ENCODE peak calls at places on chromosomes 12 and 14, in nine cellular contexts. One of them, this sample, is unnamed.

GRCh38 chr12:45131506-45131905 is 80.6 kb upstream of the DBX2 start:
- DNase-seq in upper lobe of right lung: no peak
- DNase-seq in PC-9: no peak
- DNase-seq in GM23338: no peak
- DNase-seq in GM12878: no peak
- DNase-seq in cardiac muscle cell: no peak
- DNase-seq in sigmoid colon: no peak
- DNase-seq in ovary: no peak
- DNase-seq in heart left ventricle: no peak
- DNase-seq in this sample: no peak

GRCh38 chr12:50928392-50928791 is 24.0 kb upstream of the HIGD1C start:
- DNase-seq in PC-9: no peak
- DNase-seq in GM12878: no peak
- DNase-seq in GM23338: no peak
- DNase-seq in cardiac muscle cell: no peak
- DNase-seq in heart left ventricle: no peak
- DNase-seq in ovary: no peak
- DNase-seq in upper lobe of right lung: no peak
- DNase-seq in sigmoid colon: no peak
- DNase-seq in this sample: no peak

GRCh38 chr14:98913967-98914620 is 357.9 kb downstream of the BCL11B start:
- DNase-seq in PC-9: no peak
- DNase-seq in ovary: no peak
- DNase-seq in GM12878: no peak
- DNase-seq in heart left ventricle: no peak
- DNase-seq in GM23338: no peak
- DNase-seq in cardiac muscle cell: no peak
- DNase-seq in upper lobe of right lung: no peak
- DNase-seq in sigmoid colon: no peak
- DNase-seq in this sample: no peak

GRCh38 chr12:23209793-23210192 is 584.8 kb downstream of the ETNK1 start:
- DNase-seq in ovary: no peak
- DNase-seq in heart left ventricle: no peak
- DNase-seq in GM23338: no peak
- DNase-seq in cardiac muscle cell: no peak
- DNase-seq in sigmoid colon: no peak
- DNase-seq in PC-9: no peak
- DNase-seq in upper lobe of right lung: no peak
- DNase-seq in GM12878: no peak
- DNase-seq in this sample: no peak

GRCh38 chr14:83129503-83129902 is 1595.8 kb upstream of the SEL1L start:
- DNase-seq in cardiac muscle cell: no peak
- DNase-seq in heart left ventricle: no peak
- DNase-seq in upper lobe of right lung: no peak
- DNase-seq in ovary: no peak
- DNase-seq in GM12878: no peak
- DNase-seq in sigmoid colon: no peak
- DNase-seq in GM23338: no peak
- DNase-seq in PC-9: no peak
- DNase-seq in this sample: no peak

GRCh38 chr14:54807881-54808280 is 94.7 kb downstream of the GCH1 start:
- DNase-seq in PC-9: no peak
- DNase-seq in cardiac muscle cell: no peak
- DNase-seq in upper lobe of right lung: no peak
- DNase-seq in GM12878: no peak
- DNase-seq in heart left ventricle: no peak
- DNase-seq in sigmoid colon: no peak
- DNase-seq in GM23338: no peak
- DNase-seq in ovary: no peak
- DNase-seq in this sample: no peak

GRCh38 chr14:102471921-102472814 is 37.4 kb downstream of the ANKRD9 start:
- DNase-seq in ovary: no peak
- DNase-seq in GM23338: no peak
- DNase-seq in upper lobe of right lung: no peak
- DNase-seq in heart left ventricle: peak
- DNase-seq in sigmoid colon: no peak
- DNase-seq in GM12878: no peak
- DNase-seq in cardiac muscle cell: no peak
- DNase-seq in PC-9: no peak
- DNase-seq in this sample: no peak

GRCh38 chr14:75222208-75222701 is 45.8 kb upstream of the TMED10 start:
- DNase-seq in GM12878: peak
- DNase-seq in sigmoid colon: peak
- DNase-seq in PC-9: peak
- DNase-seq in heart left ventricle: peak
- DNase-seq in cardiac muscle cell: no peak
- DNase-seq in upper lobe of right lung: peak
- DNase-seq in GM23338: peak
- DNase-seq in ovary: no peak
- DNase-seq in this sample: no peak

GRCh38 chr14:91388551-91388975 is 29.1 kb downstream of the CCDC88C start:
- DNase-seq in sigmoid colon: no peak
- DNase-seq in GM23338: no peak
- DNase-seq in upper lobe of right lung: no peak
- DNase-seq in ovary: no peak
- DNase-seq in GM12878: no peak
- DNase-seq in PC-9: no peak
- DNase-seq in heart left ventricle: no peak
- DNase-seq in cardiac muscle cell: no peak
- DNase-seq in this sample: peak

GRCh38 chr12:91965781-91966180 is 179.9 kb downstream of the BTG1 start:
- DNase-seq in GM12878: no peak
- DNase-seq in sigmoid colon: no peak
- DNase-seq in ovary: no peak
- DNase-seq in cardiac muscle cell: no peak
- DNase-seq in heart left ventricle: no peak
- DNase-seq in GM23338: no peak
- DNase-seq in upper lobe of right lung: no peak
- DNase-seq in PC-9: no peak
- DNase-seq in this sample: no peak

GRCh38 chr12:2691001-2691339 is 103.8 kb upstream of the FKBP4 start:
- DNase-seq in heart left ventricle: no peak
- DNase-seq in GM12878: no peak
- DNase-seq in upper lobe of right lung: no peak
- DNase-seq in PC-9: no peak
- DNase-seq in ovary: no peak
- DNase-seq in GM23338: peak
- DNase-seq in sigmoid colon: no peak
- DNase-seq in cardiac muscle cell: peak
- DNase-seq in this sample: no peak

GRCh38 chr12:2691340-2692111 is 103.2 kb upstream of the FKBP4 start:
- DNase-seq in heart left ventricle: no peak
- DNase-seq in ovary: no peak
- DNase-seq in PC-9: no peak
- DNase-seq in GM23338: peak
- DNase-seq in sigmoid colon: no peak
- DNase-seq in GM12878: peak
- DNase-seq in cardiac muscle cell: peak
- DNase-seq in upper lobe of right lung: no peak
- DNase-seq in this sample: no peak

GRCh38 chr12:2693980-2694379 is 100.8 kb upstream of the FKBP4 start:
- DNase-seq in cardiac muscle cell: no peak
- DNase-seq in sigmoid colon: no peak
- DNase-seq in GM23338: no peak
- DNase-seq in upper lobe of right lung: no peak
- DNase-seq in GM12878: no peak
- DNase-seq in ovary: no peak
- DNase-seq in heart left ventricle: no peak
- DNase-seq in PC-9: no peak
- DNase-seq in this sample: no peak

GRCh38 chr12:2692156-2692555 is 102.6 kb upstream of the FKBP4 start:
- DNase-seq in heart left ventricle: no peak
- DNase-seq in cardiac muscle cell: no peak
- DNase-seq in GM23338: no peak
- DNase-seq in upper lobe of right lung: no peak
- DNase-seq in ovary: no peak
- DNase-seq in sigmoid colon: no peak
- DNase-seq in PC-9: no peak
- DNase-seq in GM12878: no peak
- DNase-seq in this sample: no peak

DNA sequence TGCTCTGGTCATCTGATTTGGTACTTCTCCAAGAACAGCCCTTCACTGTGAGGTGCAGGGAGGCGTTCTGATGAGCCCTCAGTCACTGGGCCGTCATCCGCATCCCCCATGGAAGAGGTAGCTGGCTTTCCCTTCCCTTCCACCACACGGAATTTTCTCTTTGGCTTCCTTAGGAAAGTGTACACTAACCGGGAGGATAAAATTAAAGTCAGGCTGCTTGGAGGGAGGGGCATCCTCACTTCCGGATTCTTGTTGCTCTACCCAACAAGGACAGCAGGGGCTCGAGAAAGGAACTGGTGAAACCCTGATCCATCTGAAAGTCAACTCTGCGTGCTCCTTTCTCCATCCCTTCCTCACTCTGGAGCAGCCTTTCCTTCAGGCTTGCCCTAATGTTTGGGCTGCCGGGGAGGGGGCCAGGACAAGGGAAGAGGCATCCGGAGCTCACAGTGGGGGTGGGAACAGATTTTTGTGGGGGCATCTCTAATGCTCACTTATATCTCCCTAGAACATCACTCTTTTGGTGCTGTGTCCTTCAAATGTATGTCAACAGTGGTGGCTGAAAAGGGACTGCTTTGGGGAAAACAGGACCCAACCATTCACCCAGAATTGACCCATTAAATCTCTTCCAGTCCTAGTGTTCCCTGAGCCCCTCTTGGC is 101.4 kb upstream of the FKBP4 start:
- DNase-seq in heart left ventricle: no peak
- DNase-seq in GM23338: peak
- DNase-seq in sigmoid colon: no peak
- DNase-seq in PC-9: no peak
- DNase-seq in cardiac muscle cell: no peak
- DNase-seq in ovary: no peak
- DNase-seq in GM12878: no peak
- DNase-seq in upper lobe of right lung: no peak
- DNase-seq in this sample: no peak
- TF ChIP-seq CTCF in heart left ventricle: no peak
- TF ChIP-seq CTCF in GM23338: peak
- TF ChIP-seq CTCF in sigmoid colon: no peak
- TF ChIP-seq CTCF in PC-9: no peak
- TF ChIP-seq CTCF in cardiac muscle cell: no peak
- TF ChIP-seq CTCF in ovary: no peak
- TF ChIP-seq CTCF in GM12878: no peak
- TF ChIP-seq CTCF in upper lobe of right lung: no peak
- TF ChIP-seq CTCF in this sample: no peak

DNA sequence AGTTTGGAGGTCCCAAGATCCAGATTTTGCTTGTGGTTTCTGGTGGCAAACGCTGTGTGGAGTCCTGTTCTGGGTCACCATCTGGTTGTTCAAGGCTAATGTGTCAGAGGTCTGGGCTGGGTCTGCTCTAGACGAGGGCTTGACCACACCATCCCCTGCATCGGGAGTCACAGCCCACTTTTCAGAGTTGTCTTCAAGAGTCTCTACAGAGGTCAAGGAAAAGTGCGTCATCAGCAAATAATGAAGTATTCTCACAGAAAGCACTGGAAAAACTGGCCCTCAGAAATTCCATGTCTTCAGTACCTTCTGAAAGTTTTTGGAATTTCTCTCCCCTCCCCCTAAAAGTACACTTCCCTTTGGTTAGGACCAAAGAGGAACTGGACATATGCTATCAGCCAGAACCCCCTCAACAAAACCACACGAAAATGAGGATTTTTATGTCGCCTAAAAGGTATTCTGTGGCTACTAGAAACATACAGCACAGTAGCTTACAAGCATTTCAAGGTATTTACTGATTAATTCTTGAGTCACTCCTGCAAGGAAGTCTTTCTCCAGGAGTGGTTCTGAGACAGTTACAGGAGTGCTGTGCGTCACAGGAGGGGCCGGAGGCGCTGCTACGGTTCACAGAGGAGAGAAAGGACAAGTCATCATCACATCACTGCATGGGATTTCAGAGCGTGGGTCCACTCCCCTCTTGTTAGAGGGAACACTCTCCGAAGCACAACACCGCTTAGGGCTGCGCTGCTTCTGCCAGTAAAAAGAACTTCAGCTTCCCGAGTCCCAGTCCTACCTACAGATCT is 35.4 kb downstream of the RAD52 start:
- DNase-seq in ovary: no peak
- DNase-seq in sigmoid colon: no peak
- DNase-seq in heart left ventricle: no peak
- DNase-seq in GM12878: no peak
- DNase-seq in cardiac muscle cell: no peak
- DNase-seq in GM23338: no peak
- DNase-seq in upper lobe of right lung: no peak
- DNase-seq in PC-9: peak
- DNase-seq in this sample: no peak
- H3K27ac ChIP-seq in ovary: peak
- H3K27ac ChIP-seq in sigmoid colon: no peak
- H3K27ac ChIP-seq in heart left ventricle: no peak
- H3K27ac ChIP-seq in GM12878: no peak
- H3K27ac ChIP-seq in cardiac muscle cell: peak
- H3K27ac ChIP-seq in GM23338: peak
- H3K27ac ChIP-seq in upper lobe of right lung: no peak
- H3K27ac ChIP-seq in PC-9: no peak
- H3K27ac ChIP-seq in this sample: no peak

GRCh38 chr14:21109377-21110260 is 8.8 kb downstream of the TMEM253 start:
- DNase-seq in GM12878: peak
- DNase-seq in cardiac muscle cell: no peak
- DNase-seq in ovary: no peak
- DNase-seq in heart left ventricle: no peak
- DNase-seq in upper lobe of right lung: no peak
- DNase-seq in sigmoid colon: no peak
- DNase-seq in GM23338: peak
- DNase-seq in PC-9: no peak
- DNase-seq in this sample: no peak

GRCh38 chr14:21106506-21107359 is 5.9 kb downstream of the TMEM253 start:
- DNase-seq in ovary: peak
- DNase-seq in GM23338: peak
- DNase-seq in cardiac muscle cell: peak
- DNase-seq in PC-9: peak
- DNase-seq in sigmoid colon: peak
- DNase-seq in upper lobe of right lung: peak
- DNase-seq in heart left ventricle: peak
- DNase-seq in GM12878: no peak
- DNase-seq in this sample: peak

GRCh38 chr14:21107360-21107781 is 6.5 kb downstream of the TMEM253 start:
- DNase-seq in upper lobe of right lung: no peak
- DNase-seq in GM23338: no peak
- DNase-seq in PC-9: peak
- DNase-seq in GM12878: no peak
- DNase-seq in ovary: no peak
- DNase-seq in cardiac muscle cell: no peak
- DNase-seq in heart left ventricle: no peak
- DNase-seq in sigmoid colon: no peak
- DNase-seq in this sample: no peak

GRCh38 chr14:21106191-21106505 is 5.3 kb downstream of the TMEM253 start:
- DNase-seq in cardiac muscle cell: no peak
- DNase-seq in GM12878: no peak
- DNase-seq in ovary: no peak
- DNase-seq in upper lobe of right lung: no peak
- DNase-seq in PC-9: no peak
- DNase-seq in GM23338: no peak
- DNase-seq in heart left ventricle: no peak
- DNase-seq in sigmoid colon: no peak
- DNase-seq in this sample: no peak

GRCh38 chr14:21108791-21109190 is 7.9 kb downstream of the TMEM253 start:
- DNase-seq in GM23338: no peak
- DNase-seq in GM12878: no peak
- DNase-seq in PC-9: no peak
- DNase-seq in ovary: no peak
- DNase-seq in upper lobe of right lung: no peak
- DNase-seq in sigmoid colon: no peak
- DNase-seq in heart left ventricle: no peak
- DNase-seq in cardiac muscle cell: no peak
- DNase-seq in this sample: no peak
- H3K4me3 ChIP-seq in GM23338: no peak
- H3K4me3 ChIP-seq in GM12878: no peak
- H3K4me3 ChIP-seq in PC-9: no peak
- H3K4me3 ChIP-seq in ovary: no peak
- H3K4me3 ChIP-seq in upper lobe of right lung: no peak
- H3K4me3 ChIP-seq in sigmoid colon: no peak
- H3K4me3 ChIP-seq in heart left ventricle: no peak
- H3K4me3 ChIP-seq in cardiac muscle cell: no peak
- H3K4me3 ChIP-seq in this sample: no peak

GRCh38 chr12:118035194-118036041 is 18.9 kb downstream of the RFC5 start:
- DNase-seq in ovary: no peak
- DNase-seq in sigmoid colon: no peak
- DNase-seq in GM12878: peak
- DNase-seq in cardiac muscle cell: no peak
- DNase-seq in heart left ventricle: no peak
- DNase-seq in upper lobe of right lung: no peak
- DNase-seq in PC-9: no peak
- DNase-seq in GM23338: no peak
- DNase-seq in this sample: no peak
- TF ChIP-seq CTCF in ovary: no peak
- TF ChIP-seq CTCF in sigmoid colon: no peak
- TF ChIP-seq CTCF in GM12878: peak
- TF ChIP-seq CTCF in cardiac muscle cell: no peak
- TF ChIP-seq CTCF in heart left ventricle: no peak
- TF ChIP-seq CTCF in upper lobe of right lung: no peak
- TF ChIP-seq CTCF in PC-9: no peak
- TF ChIP-seq CTCF in GM23338: no peak
- TF ChIP-seq CTCF in this sample: no peak

This sample was measured in psoas muscle.